ENCODE peak calls at places on chromosomes 3 and 15, in five cellular contexts. V, L, N, M and K are unnamed samples.

GRCh38 chr3:87733671-87734367 is 325.0 kb downstream of the CGGBP1 start:
- DNase-seq in V (no peak), L (no peak), N (no peak), M (no peak), K (no peak)

GRCh38 chr15:89477411-89478242 is 18.8 kb downstream of the RHCG start:
- DNase-seq in V (no peak), L (no peak), N (no peak), M (no peak), K (no peak)

GRCh38 chr3:104198136-104198535 is 1168.6 kb upstream of the ALCAM start:
- DNase-seq in V (no peak), L (no peak), N (no peak), M (no peak), K (no peak)

GRCh38 chr3:76203578-76203977 is 418.2 kb upstream of the ZNF717 start:
- DNase-seq in V (no peak), L (no peak), N (no peak), M (no peak), K (no peak)

GRCh38 chr3:125403789-125404188 is 28.7 kb upstream of the ZNF148 start:
- DNase-seq in V (no peak), L (no peak), N (no peak), M (no peak), K (no peak)

GRCh38 chr3:169146866-169147245 is 516.7 kb downstream of the MECOM start:
- DNase-seq in V (peak; percentile 12), L (no peak), N (no peak), M (no peak), K (no peak)

GRCh38 chr3:50157821-50158556 is 2.9 kb downstream of the SEMA3F start:
- DNase-seq in V (no peak), L (no peak), N (no peak), M (no peak), K (no peak)

GRCh38 chr3:57161131-57161538 is 4.0 kb downstream of the IL17RD start:
- DNase-seq in V (no peak), L (no peak), N (no peak), M (no peak), K (no peak)

GRCh38 chr15:71096676-71097075 is 18.6 kb upstream of the THSD4 start:
- DNase-seq in V (no peak), L (no peak), N (no peak), M (no peak), K (no peak)

GRCh38 chr3:111173328-111173900 is 101.8 kb downstream of the NECTIN3 start:
- DNase-seq in V (no peak), L (no peak), N (no peak), M (no peak), K (no peak)

GRCh38 chr3:109888026-109888425 is 550.7 kb upstream of the DPPA4 start:
- DNase-seq in V (no peak), L (no peak), N (no peak), M (no peak), K (no peak)

GRCh38 chr15:27039163-27039562 is 68.2 kb downstream of the GABRG3 start:
- DNase-seq in V (no peak), L (no peak), N (no peak), M (no peak), K (no peak)

GRCh38 chr15:89814112-89814742 is 425 bp downstream of the ANPEP start:
- DNase-seq in V (no peak), L (peak; percentile 13), N (no peak), M (no peak), K (peak; percentile 66)

GRCh38 chr3:38283810-38284775 is 2.0 kb downstream of the SLC22A14 start:
- DNase-seq in V (no peak), L (no peak), N (no peak), M (no peak), K (no peak)

GRCh38 chr3:7766530-7766929 is 735.1 kb upstream of the LMCD1 start:
- DNase-seq in V (no peak), L (no peak), N (no peak), M (no peak), K (no peak)

GRCh38 chr3:131738095-131738494 is 235.3 kb upstream of the MRPL3 start:
- DNase-seq in V (no peak), L (no peak), N (no peak), M (no peak), K (no peak)

GRCh38 chr3:130658666-130659065 is 88.0 kb downstream of the PIK3R4 start:
- DNase-seq in V (no peak), L (no peak), N (no peak), M (no peak), K (no peak)

GRCh38 chr15:56811586-56811985 is 78.3 kb upstream of the ZNF280D start:
- DNase-seq in V (no peak), L (no peak), N (no peak), M (no peak), K (no peak)

GRCh38 chr3:12970684-12971083 is 102.5 kb downstream of the IQSEC1 start:
- DNase-seq in V (no peak), L (no peak), N (no peak), M (no peak), K (no peak)

GRCh38 chr3:137081711-137082110 is 123.9 kb downstream of the IL20RB start:
- DNase-seq in V (no peak), L (no peak), N (no peak), M (no peak), K (no peak)

GRCh38 chr15:29437888-29438713 is 168.5 kb upstream of the NSMCE3 start:
- DNase-seq in V (no peak), L (no peak), N (no peak), M (no peak), K (no peak)

GRCh38 chr15:66701422-66702034 is 508 bp upstream of the SMAD6 start:
- DNase-seq in V (no peak), L (no peak), N (peak; percentile 16), M (peak; percentile 48), K (peak; percentile 65)

GRCh38 chr3:151268267-151269235 is 9.8 kb downstream of the P2RY14 start:
- DNase-seq in V (no peak), L (no peak), N (no peak), M (no peak), K (no peak)

GRCh38 chr3:101945980-101946379 is 96.7 kb downstream of the NFKBIZ start:
- DNase-seq in V (no peak), L (no peak), N (no peak), M (no peak), K (no peak)

GRCh38 chr15:44328135-44328534 is 39.6 kb downstream of the GOLM2 start:
- DNase-seq in V (no peak), L (no peak), N (no peak), M (no peak), K (no peak)

GRCh38 chr3:160454995-160455394 is 5.4 kb upstream of the TRIM59 start:
- DNase-seq in V (peak; percentile 64), L (no peak), N (no peak), M (no peak), K (no peak)